ENCODE peak calls at places on chromosomes 13 and 19, in five cellular contexts. One of them, this sample, is unnamed.

GRCh38 chr13:66077286-66077685 is 1152.8 kb downstream of the PCDH9 start:
- DNase-seq in stimulated activated CD4-positive, alpha-beta T cell treated with anti-CD3 and anti-CD28 coated beads, Interleukin-1b, Interleukin-23, amount 100 ng/mL, for 48 hours: no peak
- DNase-seq in HT1080: no peak
- DNase-seq in left cardiac atrium: no peak
- DNase-seq in SHP77 treated with DMSO at 0.1 percent for 48 hours: no peak
- DNase-seq in this sample: no peak

GRCh38 chr19:52665529-52665928 is 27.4 kb upstream of the ZNF83 start:
- DNase-seq in HT1080: peak
- DNase-seq in stimulated activated CD4-positive, alpha-beta T cell treated with anti-CD3 and anti-CD28 coated beads, Interleukin-1b, Interleukin-23, amount 100 ng/mL, for 48 hours: no peak
- DNase-seq in SHP77 treated with DMSO at 0.1 percent for 48 hours: no peak
- DNase-seq in left cardiac atrium: no peak
- DNase-seq in this sample: no peak

GRCh38 chr19:53982611-53983010 is 8.8 kb upstream of the CACNG6 start:
- DNase-seq in SHP77 treated with DMSO at 0.1 percent for 48 hours: no peak
- DNase-seq in HT1080: no peak
- DNase-seq in stimulated activated CD4-positive, alpha-beta T cell treated with anti-CD3 and anti-CD28 coated beads, Interleukin-1b, Interleukin-23, amount 100 ng/mL, for 48 hours: no peak
- DNase-seq in left cardiac atrium: peak
- DNase-seq in this sample: no peak

GRCh38 chr13:48320906-48321510 is 17.5 kb downstream of the RB1 start:
- DNase-seq in stimulated activated CD4-positive, alpha-beta T cell treated with anti-CD3 and anti-CD28 coated beads, Interleukin-1b, Interleukin-23, amount 100 ng/mL, for 48 hours: no peak
- DNase-seq in left cardiac atrium: no peak
- DNase-seq in HT1080: no peak
- DNase-seq in SHP77 treated with DMSO at 0.1 percent for 48 hours: no peak
- DNase-seq in this sample: no peak

GRCh38 chr19:38711726-38712153 is 32.5 kb downstream of the CAPN12 start:
- DNase-seq in SHP77 treated with DMSO at 0.1 percent for 48 hours: no peak
- DNase-seq in HT1080: peak
- DNase-seq in stimulated activated CD4-positive, alpha-beta T cell treated with anti-CD3 and anti-CD28 coated beads, Interleukin-1b, Interleukin-23, amount 100 ng/mL, for 48 hours: no peak
- DNase-seq in left cardiac atrium: peak
- DNase-seq in this sample: no peak

GRCh38 chr19:1837625-1838105 is 10.6 kb downstream of the REXO1 start:
- DNase-seq in stimulated activated CD4-positive, alpha-beta T cell treated with anti-CD3 and anti-CD28 coated beads, Interleukin-1b, Interleukin-23, amount 100 ng/mL, for 48 hours: no peak
- DNase-seq in SHP77 treated with DMSO at 0.1 percent for 48 hours: no peak
- DNase-seq in left cardiac atrium: no peak
- DNase-seq in HT1080: peak
- DNase-seq in this sample: peak

GRCh38 chr13:45040626-45041025 is 51.3 kb downstream of the GPALPP1 start:
- DNase-seq in left cardiac atrium: no peak
- DNase-seq in HT1080: peak
- DNase-seq in stimulated activated CD4-positive, alpha-beta T cell treated with anti-CD3 and anti-CD28 coated beads, Interleukin-1b, Interleukin-23, amount 100 ng/mL, for 48 hours: no peak
- DNase-seq in SHP77 treated with DMSO at 0.1 percent for 48 hours: no peak
- DNase-seq in this sample: no peak

GRCh38 chr19:3055741-3056453 is 6.4 kb downstream of the TLE5 start:
- DNase-seq in SHP77 treated with DMSO at 0.1 percent for 48 hours: no peak
- DNase-seq in HT1080: no peak
- DNase-seq in left cardiac atrium: no peak
- DNase-seq in stimulated activated CD4-positive, alpha-beta T cell treated with anti-CD3 and anti-CD28 coated beads, Interleukin-1b, Interleukin-23, amount 100 ng/mL, for 48 hours: no peak
- DNase-seq in this sample: no peak

GRCh38 chr13:40613192-40613818 is 53.1 kb downstream of the FOXO1 start:
- DNase-seq in stimulated activated CD4-positive, alpha-beta T cell treated with anti-CD3 and anti-CD28 coated beads, Interleukin-1b, Interleukin-23, amount 100 ng/mL, for 48 hours: peak
- DNase-seq in HT1080: no peak
- DNase-seq in SHP77 treated with DMSO at 0.1 percent for 48 hours: peak
- DNase-seq in left cardiac atrium: no peak
- DNase-seq in this sample: no peak

GRCh38 chr19:35856001-35856400 is 710 bp upstream of the KIRREL2 start:
- DNase-seq in SHP77 treated with DMSO at 0.1 percent for 48 hours: no peak
- DNase-seq in left cardiac atrium: no peak
- DNase-seq in stimulated activated CD4-positive, alpha-beta T cell treated with anti-CD3 and anti-CD28 coated beads, Interleukin-1b, Interleukin-23, amount 100 ng/mL, for 48 hours: no peak
- DNase-seq in HT1080: no peak
- DNase-seq in this sample: no peak